ENCODE peak calls at places on chromosomes 16 and 17, in nine cellular contexts. N, Y, U, S, K, A, B, C and H are unnamed samples.

GRCh38 chr17:78416791-78417530 is 38.5 kb downstream of the PGS1 start:
- DNase-seq in N (no peak), Y (no peak), U (no peak), S (no peak), K (peak), A (no peak), B (no peak), C (no peak), H (no peak)

GRCh38 chr17:65564793-65565192 is 3.3 kb upstream of the AXIN2 start:
- DNase-seq in N (no peak), Y (no peak), U (no peak), S (no peak), K (no peak), A (peak), B (peak), C (peak), H (no peak)

GRCh38 chr17:29205047-29205446 is 24.8 kb upstream of the MYO18A start:
- DNase-seq in N (no peak), Y (no peak), U (no peak), S (no peak), K (no peak), A (peak), B (no peak), C (no peak), H (no peak)

GRCh38 chr17:60743282-60743681 is 65.6 kb downstream of the BCAS3 start:
- DNase-seq in N (no peak), Y (no peak), U (no peak), S (no peak), K (no peak), A (no peak), B (no peak), C (no peak), H (no peak)

GRCh38 chr17:65463242-65463641 is 98.2 kb downstream of the AXIN2 start:
- DNase-seq in N (no peak), Y (no peak), U (peak), S (no peak), K (peak), A (no peak), B (no peak), C (peak), H (peak)

GRCh38 chr16:84334482-84334881 is 33.9 kb upstream of the ATP2C2 start:
- DNase-seq in N (no peak), Y (no peak), U (no peak), S (no peak), K (no peak), A (no peak), B (no peak), C (no peak), H (peak)

GRCh38 chr16:24838554-24839266 is 7.1 kb upstream of the SLC5A11 start:
- DNase-seq in N (no peak), Y (no peak), U (no peak), S (peak), K (peak), A (no peak), B (no peak), C (peak), H (no peak)

GRCh38 chr16:57178793-57179212 is 7.0 kb downstream of the PSME3IP1 start:
- DNase-seq in N (no peak), Y (no peak), U (no peak), S (no peak), K (no peak), A (no peak), B (peak), C (peak), H (no peak)

GRCh38 chr17:7841309-7841621 is 7.2 kb downstream of the KDM6B start:
- DNase-seq in N (no peak), Y (no peak), U (no peak), S (no peak), K (no peak), A (no peak), B (no peak), C (no peak), H (no peak)

GRCh38 chr16:51337662-51338061 is 186.6 kb upstream of the SALL1 start:
- DNase-seq in N (no peak), Y (no peak), U (no peak), S (no peak), K (no peak), A (no peak), B (peak), C (no peak), H (no peak)

GRCh38 chr16:89913408-89914387 is 5.0 kb upstream of the MC1R start:
- DNase-seq in N (no peak), Y (no peak), U (no peak), S (no peak), K (no peak), A (no peak), B (no peak), C (no peak), H (no peak)

GRCh38 chr16:64626771-64627170 is 495.1 kb downstream of the CDH11 start:
- DNase-seq in N (no peak), Y (no peak), U (no peak), S (no peak), K (no peak), A (no peak), B (no peak), C (peak), H (no peak)

GRCh38 chr17:9346296-9346926 is 229.2 kb downstream of the STX8 start:
- DNase-seq in N (no peak), Y (no peak), U (no peak), S (no peak), K (no peak), A (no peak), B (no peak), C (peak), H (no peak)

GRCh38 chr17:27294689-27295630 is 1.0 kb downstream of the WSB1 start:
- DNase-seq in N (no peak), Y (peak), U (no peak), S (peak), K (peak), A (peak), B (peak), C (peak), H (no peak)

GRCh38 chr17:64111831-64112230 is 18.1 kb downstream of the ERN1 start:
- DNase-seq in N (no peak), Y (no peak), U (no peak), S (no peak), K (no peak), A (no peak), B (no peak), C (no peak), H (no peak)

GRCh38 chr17:38741853-38742421 is 6.2 kb downstream of the PCGF2 start:
- DNase-seq in N (peak), Y (no peak), U (peak), S (no peak), K (no peak), A (peak), B (no peak), C (no peak), H (peak)
- H3K27ac ChIP-seq in N (no peak), Y (peak), U (peak), S (no peak), K (peak), A (peak), B (no peak), C (no peak), H (peak)

DNA sequence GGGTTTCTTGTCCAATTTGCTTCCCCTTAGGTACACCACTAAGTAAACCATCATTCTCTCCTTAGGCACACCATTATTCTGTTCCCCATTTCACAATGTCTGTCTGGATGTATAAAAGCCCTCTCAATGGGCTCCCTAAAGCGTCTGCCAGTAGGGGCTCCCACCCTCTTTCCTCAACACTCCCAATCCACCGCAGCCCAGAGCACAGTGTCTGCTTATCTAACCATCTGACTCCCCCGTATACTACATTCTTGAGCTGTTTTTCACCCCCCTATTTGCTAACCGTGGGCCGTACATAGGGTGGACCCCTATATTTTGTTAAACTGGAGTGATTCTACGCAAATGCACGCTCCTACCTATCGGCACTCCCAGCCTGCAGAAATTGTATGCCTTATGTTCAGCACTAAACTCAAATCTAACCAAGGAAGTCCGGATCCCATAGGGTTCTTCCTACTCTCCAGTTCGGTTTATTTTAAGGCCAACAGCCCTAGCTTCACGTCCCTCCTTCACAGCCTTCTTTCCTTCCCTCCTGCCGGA is 674 bp upstream of the PSMD3 start:
- DNase-seq in N (no peak), Y (no peak), U (no peak), S (peak), K (no peak), A (peak), B (peak), C (peak), H (no peak)
- TF ChIP-seq CTCF in N (no peak), Y (no peak), U (no peak), S (no peak), K (no peak), A (no peak), B (peak), C (peak), H (peak)

DNA sequence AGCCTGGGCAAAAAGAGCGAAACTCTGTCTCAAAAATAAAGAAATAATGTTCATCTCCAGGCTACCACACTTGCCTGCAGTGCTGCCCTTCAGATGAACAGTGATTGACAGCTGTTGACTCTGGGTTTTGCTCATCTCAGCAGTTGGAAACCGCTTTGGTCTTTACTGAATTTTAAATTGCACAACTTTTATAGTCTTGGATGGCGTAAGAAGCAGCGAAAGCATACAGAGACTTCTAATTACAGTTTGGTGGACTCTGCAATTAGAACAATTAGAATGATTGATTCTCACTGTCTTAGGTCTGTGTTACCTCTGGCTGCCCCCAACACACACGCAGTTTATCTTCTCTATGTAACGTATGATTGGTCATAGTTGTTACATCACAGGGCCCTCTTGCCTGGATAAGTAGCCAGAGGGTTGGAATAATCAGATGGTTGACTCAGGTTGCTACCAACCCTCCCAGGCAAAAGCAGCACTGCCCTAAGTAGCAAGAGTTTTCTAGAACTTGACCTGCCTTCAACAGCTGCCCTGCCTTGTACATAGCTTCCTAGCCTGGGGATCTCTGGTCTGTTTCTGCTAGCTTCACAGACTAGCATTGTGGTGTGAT is 1.8 kb upstream of the NAT9 start:
- DNase-seq in N (no peak), Y (no peak), U (no peak), S (no peak), K (no peak), A (no peak), B (no peak), C (no peak), H (no peak)
- H3K4me3 ChIP-seq in N (no peak), Y (no peak), U (no peak), S (no peak), K (no peak), A (no peak), B (no peak), C (no peak), H (no peak)

GRCh38 chr16:11130978-11131665 is 124.9 kb downstream of the SOCS1 start:
- DNase-seq in N (no peak), Y (no peak), U (no peak), S (no peak), K (no peak), A (no peak), B (no peak), C (no peak), H (no peak)
- H3K27ac ChIP-seq in N (no peak), Y (no peak), U (peak), S (no peak), K (peak), A (no peak), B (no peak), C (no peak), H (peak)

GRCh38 chr16:88504489-88505404 is 51.7 kb downstream of the ZFPM1 start:
- DNase-seq in N (no peak), Y (no peak), U (no peak), S (no peak), K (no peak), A (no peak), B (no peak), C (no peak), H (no peak)

GRCh38 chr16:88506723-88507122 is 53.6 kb downstream of the ZFPM1 start:
- DNase-seq in N (no peak), Y (no peak), U (no peak), S (no peak), K (no peak), A (no peak), B (no peak), C (no peak), H (no peak)

GRCh38 chr16:88507231-88507743 is 54.2 kb downstream of the ZFPM1 start:
- DNase-seq in N (no peak), Y (no peak), U (no peak), S (peak), K (no peak), A (no peak), B (no peak), C (no peak), H (no peak)

GRCh38 chr16:88503771-88504488 is 50.9 kb downstream of the ZFPM1 start:
- DNase-seq in N (no peak), Y (no peak), U (no peak), S (no peak), K (no peak), A (no peak), B (no peak), C (no peak), H (no peak)

GRCh38 chr16:88505405-88506082 is 52.5 kb downstream of the ZFPM1 start:
- DNase-seq in N (no peak), Y (no peak), U (no peak), S (peak), K (no peak), A (peak), B (no peak), C (no peak), H (peak)
- TF ChIP-seq CTCF in N (no peak), Y (peak), U (peak), S (peak), K (no peak), A (peak), B (no peak), C (peak), H (peak)